ENCODE peak calls at places on chromosomes 5 and 9, in six cellular contexts. T is GM23338; X is CD8-positive, alpha-beta T cell; U is choroid plexus epithelial cell; G is breast epithelium; I is ovary. L is an unnamed sample.

GRCh38 chr9:106862946-106863740 is at the start of gene ZNF462:
- DNase-seq in U (peak; percentile 84), I (peak; percentile 65), T (peak; percentile 81), X (no peak), G (peak; percentile 41), L (peak; percentile 77)

GRCh38 chr9:89278997-89279739 is 31.8 kb upstream of the CKS2 start:
- DNase-seq in G (no peak), I (no peak), X (no peak), T (peak; percentile 85), U (peak; percentile 89), L (peak; percentile 74)

GRCh38 chr5:43024217-43024616 is 15.9 kb downstream of the ANXA2R start:
- DNase-seq in U (no peak), G (no peak), X (no peak), I (no peak), T (no peak), L (no peak)

GRCh38 chr5:179129607-179130071 is 69.5 kb downstream of the ZNF354C start:
- DNase-seq in U (no peak), G (no peak), X (no peak), T (no peak), I (no peak), L (no peak)

GRCh38 chr9:127929044-127929979 is 1.3 kb downstream of the PIP5KL1 start:
- DNase-seq in I (no peak), T (no peak), X (no peak), G (no peak), U (no peak), L (no peak)

GRCh38 chr9:89874351-89875321 is 269.8 kb downstream of the GADD45G start:
- DNase-seq in T (no peak), I (peak; percentile 18), X (peak; percentile 39), G (no peak), U (no peak), L (no peak)

GRCh38 chr5:137316346-137316736 is 182.8 kb downstream of the SPOCK1 start:
- DNase-seq in U (peak; percentile 17), G (no peak), T (no peak), X (no peak), I (no peak), L (peak; percentile 23)

GRCh38 chr5:115391780-115392179 is 95.3 kb upstream of the CCDC112 start:
- DNase-seq in T (no peak), U (no peak), X (no peak), I (no peak), G (no peak), L (no peak)

GRCh38 chr5:73625905-73626811 is at the start of gene ARHGEF28:
- DNase-seq in I (peak; percentile 76), T (peak; percentile 72), X (no peak), G (peak; percentile 23), U (peak; percentile 47), L (peak; percentile 53)

GRCh38 chr9:122206118-122207046 is 22.4 kb downstream of the LHX6 start:
- DNase-seq in G (peak; percentile 35), I (no peak), X (no peak), T (no peak), U (peak; percentile 89), L (peak; percentile 76)

GRCh38 chr9:83355729-83356128 is 182.5 kb downstream of the FRMD3 start:
- DNase-seq in I (no peak), X (no peak), T (no peak), U (no peak), G (no peak), L (no peak)

GRCh38 chr9:98087420-98088354 is 31.2 kb downstream of the NANS start:
- DNase-seq in I (peak; percentile 71), X (peak; percentile 65), G (no peak), T (peak; percentile 86), U (peak; percentile 72), L (peak; percentile 55)

GRCh38 chr9:130930132-130930803 is 8.8 kb downstream of the FIBCD1 start:
- DNase-seq in X (no peak), G (no peak), T (no peak), U (no peak), I (no peak), L (no peak)

GRCh38 chr9:138062196-138062595 is 184.6 kb downstream of the CACNA1B start:
- DNase-seq in U (no peak), G (no peak), I (no peak), X (no peak), T (no peak), L (no peak)

GRCh38 chr5:173611706-173612105 is 4.7 kb downstream of the BOD1 start:
- DNase-seq in I (no peak), G (no peak), T (no peak), X (no peak), U (peak; percentile 23), L (no peak)

GRCh38 chr9:130381660-130382059 is 63.1 kb upstream of the ASS1 start:
- DNase-seq in X (no peak), G (no peak), T (no peak), I (no peak), U (no peak), L (no peak)

GRCh38 chr5:181173420-181174342 is 26.3 kb downstream of the OR2V2 start:
- DNase-seq in I (no peak), G (no peak), U (peak; percentile 54), X (peak; percentile 67), T (peak; percentile 92), L (peak; percentile 67)

GRCh38 chr9:81669011-81669739 is 20.2 kb downstream of the TLE1 start:
- DNase-seq in T (no peak), G (no peak), I (no peak), X (no peak), U (no peak), L (peak; percentile 60)

GRCh38 chr5:177447066-177447610 is 524 bp downstream of the PRR7 start:
- DNase-seq in X (peak; percentile 76), U (peak; percentile 42), G (no peak), I (peak; percentile 63), T (peak; percentile 86), L (no peak)

GRCh38 chr9:76302947-76303550 is 91.2 kb downstream of the RFK start:
- DNase-seq in G (no peak), I (no peak), U (peak; percentile 83), X (no peak), T (peak; percentile 82), L (peak; percentile 67)

GRCh38 chr5:172573986-172574844 is 66.8 kb upstream of the NEURL1B start:
- DNase-seq in X (no peak), U (no peak), T (no peak), G (no peak), I (no peak), L (no peak)

DNA sequence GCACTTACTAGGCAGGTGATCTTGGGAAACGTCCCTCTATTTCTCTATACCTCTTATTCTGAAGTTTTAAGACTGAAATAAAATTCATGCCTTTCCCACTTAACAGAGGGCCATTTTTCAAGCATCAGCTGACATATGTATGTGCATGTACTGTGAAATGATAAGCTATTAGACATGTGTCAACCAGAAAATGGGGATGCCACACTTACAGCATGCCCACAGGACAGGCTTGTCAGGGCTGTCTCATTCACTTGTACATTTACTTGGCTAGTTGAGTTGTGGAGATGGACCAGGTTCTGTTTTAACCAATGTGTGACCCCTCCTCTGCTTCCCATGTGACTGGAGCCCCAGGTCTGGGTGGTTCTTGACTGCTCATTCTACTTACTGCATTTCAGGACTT is 78.5 kb downstream of the C9orf152 start:
- DNase-seq in I (no peak), X (no peak), T (no peak), U (no peak), G (no peak), L (no peak)
- H3K4me3 ChIP-seq in I (no peak overlapping the region), X (no peak overlapping the region), T (no peak overlapping the region), U (no peak overlapping the region), G (no peak overlapping the region), L (no peak overlapping the region)

DNA sequence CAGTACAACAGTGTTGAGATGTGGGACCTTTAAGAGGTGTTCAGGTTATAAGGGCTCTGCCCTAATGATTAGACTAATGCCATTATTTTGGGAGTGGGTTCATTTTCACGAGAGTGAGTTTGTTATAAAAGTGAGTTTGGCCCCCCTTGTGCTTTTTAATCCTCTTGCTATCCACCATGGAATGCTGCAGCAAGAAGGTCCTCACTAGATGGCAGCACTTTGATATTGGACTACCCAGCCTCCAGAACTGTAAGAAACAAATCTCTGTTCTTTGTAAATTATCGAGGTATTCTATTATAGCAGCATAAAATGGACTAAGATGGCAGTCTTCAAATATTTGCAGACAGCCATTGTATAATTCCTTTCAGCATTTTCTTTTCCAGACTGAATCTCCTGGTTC is 212.4 kb downstream of the LRRC70 start:
- DNase-seq in I (no peak), G (no peak), T (peak; percentile 47), X (no peak), U (peak; percentile 68), L (peak; percentile 4)
- TF ChIP-seq CTCF in I (no peak), G (no peak), T (peak; percentile 61), X (no peak), U (peak; percentile 66), L (peak; percentile 24)

GRCh38 chr5:79576606-79577289 is 35.5 kb upstream of the TENT2 start:
- DNase-seq in U (no peak), I (no peak), T (no peak), G (no peak), X (no peak), L (no peak)
- H3K4me3 ChIP-seq in U (no peak overlapping the region), I (no peak overlapping the region), T (no peak overlapping the region), G (no peak overlapping the region), X (no peak overlapping the region), L (no peak overlapping the region)

GRCh38 chr9:124392855-124393460 is 22.3 kb downstream of the PSMB7 start:
- DNase-seq in T (peak; percentile 74), G (no peak), I (no peak), X (no peak), U (peak; percentile 63), L (peak; percentile 85)
- TF ChIP-seq CTCF in T (peak; percentile 59), G (no peak), I (no peak), X (no peak), U (peak; percentile 78), L (peak; percentile 65)

GRCh38 chr5:160434022-160434531 is 12.4 kb downstream of the PTTG1 start:
- DNase-seq in T (peak; percentile 46), U (no peak), X (no peak), G (peak; percentile 45), I (no peak), L (no peak)
- H3K4me3 ChIP-seq in T (no peak overlapping the region), U (no peak overlapping the region), X (no peak overlapping the region), G (no peak overlapping the region), I (no peak overlapping the region), L (no peak overlapping the region)

GRCh38 chr5:56323505-56323904 is 90.4 kb upstream of the ANKRD55 start:
- DNase-seq in T (no peak), X (no peak), I (no peak), G (peak; percentile 30), U (peak; percentile 86), L (peak; percentile 71)
- TF ChIP-seq CTCF in T (no peak), X (no peak), I (no peak), G (no peak), U (peak; percentile 24), L (no peak)